ENCODE peak calls at places on chromosome 18, in five cellular contexts. W is neuronal stem cell, M is H1, F is mesenchymal stem cell, O is trophoblast cell. E is an unnamed sample.

GRCh38 chr18:55485666-55486065 is 102.3 kb downstream of the TCF4 start:
- DNase-seq in W (no peak), M (no peak), F (no peak), O (no peak), E (peak; percentile 77)

GRCh38 chr18:76457957-76458356 is 37.1 kb downstream of the ZNF516 start:
- DNase-seq in W (no peak), M (no peak), O (no peak), F (no peak), E (no peak)

GRCh38 chr18:77201508-77201907 is 48.1 kb upstream of the GALR1 start:
- DNase-seq in F (no peak), O (no peak), W (no peak), M (no peak), E (peak; percentile 27)

GRCh38 chr18:47254341-47254939 is 3.0 kb upstream of the SKOR2 start:
- DNase-seq in O (peak; percentile 24), M (peak; percentile 96), F (peak; percentile 45), W (peak; percentile 89), E (peak; percentile 22)

GRCh38 chr18:52288403-52289004 is 51.5 kb upstream of the DCC start:
- DNase-seq in W (peak; percentile 27), M (peak; percentile 81), F (no peak), O (peak; percentile 4), E (no peak)

GRCh38 chr18:40371673-40372072 is 1583.4 kb upstream of the PIK3C3 start:
- DNase-seq in O (no peak), M (no peak), W (no peak), F (peak; percentile 37), E (peak; percentile 83)

GRCh38 chr18:43271593-43272432 is 5.5 kb downstream of the SYT4 start:
- DNase-seq in W (peak; percentile 46), F (peak; percentile 64), M (no peak), O (no peak), E (peak; percentile 61)

GRCh38 chr18:48913201-48913600 is 37.6 kb downstream of the SMAD7 start:
- DNase-seq in O (no peak), W (no peak), M (no peak), F (no peak), E (no peak)

GRCh38 chr18:71784777-71785176 is 759.4 kb downstream of the CBLN2 start:
- DNase-seq in F (no peak), O (no peak), M (no peak), W (no peak), E (no peak)

GRCh38 chr18:4802296-4802695 is 347.2 kb upstream of the DLGAP1 start:
- DNase-seq in O (peak; percentile 27), F (no peak), M (no peak), W (no peak), E (no peak)

GRCh38 chr18:77407733-77408132 is 158.1 kb downstream of the GALR1 start:
- DNase-seq in W (no peak), M (no peak), O (no peak), F (no peak), E (no peak)

GRCh38 chr18:48229445-48230052 is 179.6 kb downstream of the ZBTB7C start:
- DNase-seq in F (no peak), O (no peak), M (no peak), W (no peak), E (no peak)

GRCh38 chr18:44708451-44709083 is 27.9 kb downstream of the SETBP1 start:
- DNase-seq in O (no peak), W (no peak), M (no peak), F (peak; percentile 60), E (peak; percentile 16)

GRCh38 chr18:50734886-50735285 is 84.9 kb downstream of the MRO start:
- DNase-seq in M (no peak), O (no peak), F (no peak), W (no peak), E (no peak)

GRCh38 chr18:63405986-63406385 is 16.3 kb downstream of the VPS4B start:
- DNase-seq in F (no peak), M (no peak), O (no peak), W (no peak), E (no peak)

GRCh38 chr18:63407734-63408133 is 14.5 kb downstream of the VPS4B start:
- DNase-seq in O (no peak), M (no peak), F (no peak), W (no peak), E (no peak)

GRCh38 chr18:63409301-63409700 is 13.0 kb downstream of the VPS4B start:
- DNase-seq in M (no peak), O (no peak), W (no peak), F (peak; percentile 15), E (peak; percentile 63)

GRCh38 chr18:63412949-63413348 is 9.3 kb downstream of the VPS4B start:
- DNase-seq in M (no peak), F (no peak), O (no peak), W (no peak), E (no peak)

GRCh38 chr18:63410792-63411191 is 11.5 kb downstream of the VPS4B start:
- DNase-seq in M (no peak), F (peak; percentile 61), O (no peak), W (no peak), E (peak; percentile 78)
- H3K36me3 ChIP-seq in M (peaks cover 37% of the 10 kb centered on the region), F (peaks cover 79% of the 10 kb centered on the region), O (peaks cover 3% of the 10 kb centered on the region), W (peaks cover 19% of the 10 kb centered on the region), E (peaks cover 26% of the 10 kb centered on the region)

DNA sequence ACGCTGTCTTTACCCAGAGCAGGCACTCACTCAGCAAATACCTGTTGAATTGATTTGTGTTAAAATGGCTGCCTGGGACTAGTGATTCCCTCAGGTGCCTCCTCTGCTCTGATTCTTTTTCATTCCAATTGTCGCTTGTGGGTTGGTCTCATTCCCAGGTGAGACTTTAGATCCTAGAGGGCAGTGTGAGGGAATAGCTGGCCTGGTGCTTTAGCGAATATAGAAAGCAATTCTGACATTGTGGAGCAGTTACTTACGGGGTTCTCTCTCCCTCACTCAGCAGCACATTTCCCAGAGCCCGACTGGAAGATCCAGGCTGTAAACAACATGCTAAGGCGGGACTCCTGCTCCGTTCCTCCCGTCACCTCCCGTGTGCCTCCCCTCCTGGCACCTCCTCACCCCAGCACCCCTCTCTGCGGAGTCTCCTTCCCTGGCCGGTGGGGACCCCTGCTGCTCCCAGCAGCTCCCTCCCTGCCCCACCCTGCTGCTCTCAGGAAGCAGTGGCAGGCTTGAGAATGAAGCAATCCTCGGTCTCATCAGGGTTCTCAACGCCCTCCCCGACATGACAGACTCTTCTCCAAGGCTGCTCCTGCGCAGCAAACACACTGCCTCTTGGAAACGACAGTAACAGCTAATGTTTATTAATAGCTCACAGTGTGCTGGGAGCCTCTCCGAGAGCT is 26.9 kb downstream of the CELF4 start:
- DNase-seq in W (no peak), F (peak; percentile 1), M (no peak), O (no peak), E (no peak)
- H4K91ac ChIP-seq in W (no peak overlapping the region), F (no peak overlapping the region), M (peak overlapping the region; percentile 59), O (no peak overlapping the region), E (no peak overlapping the region)

GRCh38 chr18:75036941-75037516 is 171.9 kb downstream of the PTGR3 start:
- DNase-seq in O (no peak), W (no peak), M (no peak), F (peak; percentile 89), E (peak; percentile 86)
- H3K36me3 ChIP-seq in O (no peaks in the 10 kb centered on the region), W (no peaks in the 10 kb centered on the region), M (no peaks in the 10 kb centered on the region), F (no peaks in the 10 kb centered on the region), E (no peaks in the 10 kb centered on the region)

GRCh38 chr18:8625693-8626092 is 16.5 kb downstream of the RAB12 start:
- DNase-seq in M (no peak), F (no peak), O (no peak), W (no peak), E (no peak)

GRCh38 chr18:8620845-8621244 is 11.6 kb downstream of the RAB12 start:
- DNase-seq in F (no peak), O (no peak), W (no peak), M (no peak), E (no peak)

GRCh38 chr18:8626414-8627106 is 17.3 kb downstream of the RAB12 start:
- DNase-seq in F (no peak), W (no peak), M (no peak), O (no peak), E (no peak)

GRCh38 chr18:8627107-8627472 is 17.9 kb downstream of the RAB12 start:
- DNase-seq in W (no peak), F (no peak), M (no peak), O (no peak), E (no peak)

GRCh38 chr18:8623549-8624106 is 14.4 kb downstream of the RAB12 start:
- DNase-seq in W (no peak), O (no peak), F (peak; percentile 41), M (no peak), E (no peak)
- H4K91ac ChIP-seq in W (no peak overlapping the region), O (no peak overlapping the region), F (peak overlapping the region; percentile 35), M (peak overlapping the region; percentile 59), E (no peak overlapping the region)

GRCh38 chr18:59048378-59048777 is 91.3 kb upstream of the SEC11C start:
- DNase-seq in M (no peak), W (no peak), O (no peak), F (no peak), E (no peak)
- H3K36me3 ChIP-seq in M (no peaks in the 10 kb centered on the region), W (no peaks in the 10 kb centered on the region), O (no peaks in the 10 kb centered on the region), F (no peaks in the 10 kb centered on the region), E (no peaks in the 10 kb centered on the region)

DNA sequence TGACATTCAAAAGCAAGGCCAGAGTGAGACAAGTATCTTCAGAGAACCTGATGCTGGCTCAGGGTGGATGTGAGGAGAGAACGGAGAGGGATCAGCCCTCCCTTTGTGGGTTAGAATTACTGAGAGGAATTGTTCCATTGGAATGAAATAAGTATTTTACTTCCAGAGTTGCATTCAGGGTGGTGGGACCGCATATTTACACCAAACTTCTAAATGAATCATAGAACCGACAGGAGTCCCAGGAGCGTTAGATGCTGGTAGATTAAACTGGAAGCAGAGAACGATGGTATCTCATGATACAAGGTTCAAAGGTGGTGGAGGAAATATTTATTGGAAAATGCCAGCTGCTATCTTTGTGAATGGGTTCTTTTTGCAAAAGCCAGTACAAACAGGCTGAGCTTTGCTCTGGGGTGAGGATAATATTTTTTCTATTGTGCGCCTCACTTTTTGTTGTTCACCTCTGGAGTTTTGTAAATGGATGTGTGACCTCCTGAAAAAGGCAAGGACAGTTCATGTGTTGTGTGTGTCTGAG is 17.7 kb downstream of the MTCL1 start:
- DNase-seq in W (no peak), M (no peak), F (no peak), O (peak; percentile 68), E (no peak)
- H4K91ac ChIP-seq in W (no peak overlapping the region), M (peak overlapping the region; percentile 48), F (no peak overlapping the region), O (no peak overlapping the region), E (no peak overlapping the region)

E was measured in IMR-90.